ENCODE peak calls at places on chromosomes 13 and 19, in eight cellular contexts. Y is CD4-positive, CD25-positive, alpha-beta regulatory T cell; X is tibial artery; T is heart right ventricle; A is psoas muscle; S is H9; J is adrenal gland; I is gastrocnemius medialis. W is an unnamed sample. For H3K4me1, the result is how much of the 10 kb centered on the place peaks cover.

GRCh38 chr13:113489171-113489548 is 1.4 kb downstream of the DCUN1D2 start:
- DNase-seq in I (no peak), J (peak), S (peak), A (no peak), T (no peak), X (no peak), Y (no peak), W (no peak)

GRCh38 chr13:28685892-28686291 is 27.0 kb downstream of the POMP start:
- DNase-seq in J (no peak), I (no peak), A (no peak), S (no peak), T (no peak), X (no peak), Y (no peak), W (no peak)

GRCh38 chr13:105928901-105929300 is 606.6 kb downstream of the EFNB2 start:
- DNase-seq in I (no peak), A (no peak), Y (no peak), X (no peak), T (no peak), S (no peak), J (no peak), W (no peak)

GRCh38 chr19:58558066-58558622 is at the start of gene UBE2M:
- DNase-seq in I (no peak), X (peak), A (peak), J (peak), T (peak), S (peak), Y (peak), W (peak)

GRCh38 chr19:40567750-40568494 is 8.8 kb upstream of the SHKBP1 start:
- DNase-seq in A (no peak), Y (no peak), T (no peak), S (no peak), X (no peak), J (no peak), I (no peak), W (no peak)

GRCh38 chr19:32017341-32017948 is 328.0 kb upstream of the ZNF507 start:
- DNase-seq in J (no peak), A (no peak), I (no peak), T (no peak), X (no peak), S (no peak), Y (no peak), W (no peak)

GRCh38 chr13:97492684-97493371 is 58.9 kb downstream of the RAP2A start:
- DNase-seq in X (no peak), J (no peak), Y (no peak), T (no peak), I (no peak), A (no peak), S (no peak), W (no peak)

GRCh38 chr13:48712141-48712540 is 58.4 kb downstream of the CYSLTR2 start:
- DNase-seq in S (no peak), I (no peak), A (no peak), Y (no peak), J (no peak), T (no peak), X (no peak), W (no peak)

GRCh38 chr19:16040642-16041041 is 35.7 kb upstream of the TPM4 start:
- DNase-seq in J (no peak), T (no peak), X (no peak), I (no peak), Y (no peak), A (no peak), S (no peak), W (no peak)

GRCh38 chr13:40130871-40131636 is 475.6 kb downstream of the COG6 start:
- DNase-seq in S (no peak), T (no peak), A (no peak), Y (no peak), J (no peak), X (no peak), I (no peak), W (no peak)

GRCh38 chr13:51524846-51525566 is 59.3 kb upstream of the WDFY2 start:
- DNase-seq in I (no peak), J (no peak), T (no peak), A (no peak), S (no peak), Y (no peak), X (no peak), W (no peak)

GRCh38 chr13:91058066-91058465 is 289.4 kb upstream of the MIR17HG start:
- DNase-seq in Y (no peak), J (no peak), I (no peak), A (no peak), S (peak), X (no peak), T (no peak), W (no peak)

GRCh38 chr19:46015080-46015960 is 7.5 kb downstream of the PGLYRP1 start:
- DNase-seq in T (peak), S (peak), I (no peak), A (peak), J (peak), X (peak), Y (peak), W (peak)

GRCh38 chr13:53953205-53953604 is 924.6 kb downstream of the OLFM4 start:
- DNase-seq in X (no peak), A (no peak), T (no peak), S (no peak), J (no peak), I (no peak), Y (no peak), W (no peak)

GRCh38 chr19:17806945-17807344 is 12.0 kb downstream of the B3GNT3 start:
- DNase-seq in J (no peak), S (no peak), A (no peak), I (no peak), X (no peak), Y (no peak), T (no peak), W (no peak)

GRCh38 chr19:3207466-3208242 is 16.8 kb upstream of the CELF5 start:
- DNase-seq in S (peak), J (no peak), X (no peak), I (no peak), A (no peak), T (no peak), Y (no peak), W (no peak)

GRCh38 chr19:12711187-12711586 is 12.5 kb downstream of the TNPO2 start:
- DNase-seq in S (no peak), A (no peak), X (no peak), I (no peak), Y (no peak), J (no peak), T (no peak), W (no peak)

GRCh38 chr13:96492758-96493157 is 402.9 kb downstream of the HS6ST3 start:
- DNase-seq in A (no peak), J (no peak), T (peak), X (no peak), S (no peak), Y (no peak), I (no peak), W (no peak)

GRCh38 chr19:54162241-54162805 is 2.8 kb upstream of the LENG1 start:
- DNase-seq in J (peak), A (peak), T (peak), X (peak), S (peak), I (peak), Y (peak), W (peak)

GRCh38 chr19:28454083-28454482 is 758.9 kb downstream of the UQCRFS1 start:
- DNase-seq in A (no peak), S (no peak), X (no peak), J (no peak), I (no peak), Y (no peak), T (no peak), W (no peak)

GRCh38 chr19:34096020-34096915 is 76.0 kb upstream of the LSM14A start:
- DNase-seq in T (peak), S (peak), J (peak), I (no peak), Y (no peak), X (no peak), A (no peak), W (no peak)

GRCh38 chr19:42140125-42140754 is 8.0 kb upstream of the POU2F2 start:
- DNase-seq in J (peak), X (peak), Y (no peak), I (no peak), T (peak), A (peak), S (peak), W (no peak)

GRCh38 chr13:77492982-77493381 is 42.5 kb upstream of the SCEL start:
- DNase-seq in I (no peak), J (no peak), S (no peak), T (no peak), X (no peak), A (no peak), Y (no peak), W (no peak)

GRCh38 chr13:114128624-114129522 is 3.5 kb downstream of the RASA3 start:
- DNase-seq in I (peak), X (peak), Y (peak), J (peak), A (peak), S (no peak), T (peak), W (peak)

GRCh38 chr19:17411801-17412200 is 6.4 kb upstream of the BST2 start:
- DNase-seq in T (no peak), I (no peak), A (no peak), S (no peak), Y (no peak), J (no peak), X (no peak), W (no peak)

GRCh38 chr13:94678845-94679244 is 33.5 kb downstream of the SOX21 start:
- DNase-seq in S (no peak), A (no peak), X (no peak), J (no peak), T (no peak), Y (no peak), I (no peak), W (no peak)

GRCh38 chr13:79782541-79783216 is 301.7 kb downstream of the NDFIP2 start:
- DNase-seq in S (peak), Y (no peak), J (peak), T (peak), X (no peak), A (peak), I (no peak), W (peak)

GRCh38 chr19:5916201-5916708 is 2.2 kb downstream of the CAPS start:
- DNase-seq in S (no peak), X (no peak), J (no peak), T (no peak), A (no peak), Y (no peak), I (no peak), W (no peak)

GRCh38 chr13:44306401-44307192 is 67.0 kb upstream of the SERP2 start:
- DNase-seq in A (peak), T (peak), I (no peak), J (peak), S (peak), X (peak), Y (no peak), W (peak)

GRCh38 chr13:109481046-109481445 is 305.3 kb downstream of the IRS2 start:
- DNase-seq in X (no peak), T (no peak), A (no peak), Y (no peak), J (no peak), I (no peak), S (no peak), W (no peak)

GRCh38 chr13:51935326-51936171 is 73.8 kb downstream of the CCDC70 start:
- DNase-seq in I (no peak), A (no peak), Y (no peak), X (no peak), S (peak), J (no peak), T (no peak), W (peak)

GRCh38 chr19:8575467-8575997 is 1.7 kb downstream of the MYO1F start:
- DNase-seq in A (no peak), X (no peak), Y (peak), T (no peak), J (no peak), I (no peak), S (peak), W (peak)
- H3K4me1 ChIP-seq in A (under half), X (under half), Y (half or more), T (under half), J (under half), I (under half), S (under half), W (under half)

DNA sequence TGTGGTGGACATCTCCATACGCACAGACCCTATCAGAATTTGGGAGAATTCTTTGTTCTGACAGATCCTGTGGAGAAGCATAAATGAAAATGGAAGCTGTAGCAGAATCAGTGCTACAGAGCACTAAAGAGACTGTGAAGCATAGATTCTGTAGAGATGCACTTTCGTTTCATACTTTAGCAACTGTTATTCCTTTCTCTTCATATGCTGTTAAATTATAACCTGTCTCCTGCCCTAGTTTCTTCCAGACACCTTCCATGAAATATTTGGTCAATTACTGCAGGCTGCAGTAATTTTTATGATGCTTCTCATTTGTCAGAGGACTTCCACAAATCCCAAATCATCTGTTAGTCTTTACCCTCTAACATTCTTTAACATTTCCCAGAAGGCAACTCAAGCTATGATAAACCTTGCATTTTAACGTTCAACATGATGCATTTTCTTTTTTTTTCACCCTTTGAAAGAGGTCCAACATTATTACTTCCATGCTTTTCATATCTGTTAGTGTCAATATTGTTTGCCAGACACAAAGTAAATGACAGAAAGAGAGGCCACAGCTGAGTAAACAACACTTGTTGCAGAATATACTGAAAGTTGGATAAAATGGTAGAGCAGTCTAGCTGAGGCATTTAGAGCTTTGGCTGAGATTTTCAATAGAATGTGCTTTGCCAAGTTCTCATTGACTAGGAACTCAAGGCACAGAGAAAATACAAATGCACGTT is 412.7 kb downstream of the LMO7 start:
- DNase-seq in X (no peak), J (no peak), S (no peak), I (no peak), A (no peak), Y (no peak), T (no peak), W (no peak)
- H3K4me1 ChIP-seq in X (under half), J (under half), S (under half), I (under half), A (under half), Y (under half), T (under half), W (under half)

DNA sequence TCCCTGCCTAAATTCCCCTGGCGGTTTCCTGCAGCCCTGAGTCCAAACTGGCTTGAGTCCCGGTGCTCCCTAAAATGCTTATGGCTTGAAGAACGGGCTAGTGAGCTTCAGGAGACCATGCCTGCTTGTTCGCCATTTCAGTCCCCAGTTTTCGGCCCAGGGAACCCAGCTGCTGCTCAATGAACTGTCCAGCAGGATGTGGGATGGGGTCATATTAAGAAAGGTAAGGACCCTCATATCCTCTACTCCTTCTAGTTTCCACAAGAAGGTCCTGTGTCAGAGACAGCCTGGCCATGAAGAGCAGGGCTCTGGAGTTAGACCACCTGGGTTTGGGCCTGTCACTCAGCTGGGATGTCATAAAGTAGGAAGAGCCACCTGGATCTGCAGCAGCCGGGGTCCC is 17.0 kb upstream of the SPC24 start:
- DNase-seq in T (no peak), X (no peak), S (no peak), Y (no peak), J (no peak), I (no peak), A (no peak), W (no peak)
- H3K4me1 ChIP-seq in T (under half), X (under half), S (under half), Y (under half), J (under half), I (under half), A (under half), W (under half)

GRCh38 chr19:35142531-35143230 is 374 bp upstream of the FXYD7 start:
- DNase-seq in T (no peak), J (no peak), S (peak), I (no peak), Y (peak), A (no peak), X (peak), W (peak)

GRCh38 chr19:35143231-35143715 is at the start of gene FXYD7:
- DNase-seq in A (no peak), T (no peak), S (peak), I (no peak), X (no peak), Y (peak), J (no peak), W (no peak)

GRCh38 chr19:35144600-35145436 is 1.8 kb downstream of the FXYD7 start:
- DNase-seq in Y (peak), S (peak), I (no peak), A (no peak), T (no peak), J (no peak), X (no peak), W (peak)

GRCh38 chr19:35143818-35144217 is 763 bp downstream of the FXYD7 start:
- DNase-seq in J (no peak), X (no peak), Y (no peak), A (no peak), I (no peak), S (no peak), T (no peak), W (no peak)

DNA sequence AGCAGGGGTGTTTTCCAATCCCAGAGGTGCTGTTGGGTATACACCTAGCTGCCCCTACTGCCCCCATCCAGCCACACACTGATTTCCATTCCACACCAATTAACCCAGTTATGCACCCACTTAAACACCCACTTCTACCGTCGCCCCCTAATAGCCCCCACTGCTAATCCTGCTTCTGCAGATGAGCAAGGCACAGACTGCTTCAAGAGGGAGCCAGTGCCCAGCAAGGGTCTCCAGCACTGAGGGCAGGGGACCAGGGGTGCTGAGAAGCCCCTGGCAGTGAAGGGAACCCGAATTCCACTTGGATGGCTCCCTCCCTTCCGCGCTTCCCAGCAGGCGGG is 1.2 kb downstream of the FXYD7 start:
- DNase-seq in J (no peak), A (no peak), T (no peak), I (no peak), Y (no peak), S (no peak), X (no peak), W (no peak)
- H3K4me1 ChIP-seq in J (under half), A (under half), T (under half), I (under half), Y (under half), S (under half), X (under half), W (under half)

DNA sequence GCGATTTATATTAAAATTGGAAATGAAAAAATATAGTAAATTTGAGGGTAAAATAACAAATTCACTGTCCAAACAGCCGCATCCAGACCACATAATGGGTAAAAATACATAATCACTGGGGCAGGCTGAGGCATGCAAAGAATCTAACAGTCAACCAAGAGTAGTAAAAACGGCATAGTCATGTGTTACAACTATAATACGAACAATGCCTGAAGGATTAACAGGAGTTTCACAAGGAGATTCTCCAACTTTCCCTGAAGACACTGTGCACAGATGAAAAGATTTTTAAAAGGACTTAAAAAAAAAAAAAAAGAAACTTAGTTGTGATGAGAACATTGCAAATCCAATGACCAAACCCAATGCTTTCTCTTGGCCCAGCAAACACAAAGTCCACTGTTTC is 20.4 kb upstream of the ATXN8OS start:
- DNase-seq in Y (no peak), X (no peak), S (no peak), T (no peak), J (no peak), A (no peak), I (no peak), W (no peak)
- H3K4me1 ChIP-seq in Y (under half), X (under half), S (under half), T (under half), J (under half), A (under half), I (under half), W (under half)